ENCODE peak calls at places on chromosomes 7 and 10, in nine cellular contexts. Q is amniotic epithelial cell; H is stimulated activated CD4-positive, alpha-beta T cell treated with anti-CD3 and anti-CD28 coated beads, Interleukin-2, amount 100 ng/mL, for 48 hours; F is CD8-positive, alpha-beta memory T cell; G is T follicular helper cell; P is GM20000; E is tibial nerve; J is CD4-positive, alpha-beta memory T cell; L is choroid plexus epithelial cell. Y is an unnamed sample.

GRCh38 chr7:127876393-127876792 is 154.8 kb downstream of the LRRC4 start:
- DNase-seq in Q (peak; percentile 75), H (no peak), F (no peak), G (no peak), P (no peak), E (no peak), J (no peak), L (peak; percentile 69), Y (no peak)

GRCh38 chr7:141072548-141073172 is 1.2 kb upstream of the TMEM178B start:
- DNase-seq in Q (peak; percentile 57), H (peak; percentile 13), F (no peak), G (no peak), P (peak; percentile 26), E (peak; percentile 34), J (peak; percentile 21), L (peak; percentile 78), Y (peak; percentile 40)

GRCh38 chr7:115289966-115290365 is 368.1 kb downstream of the MDFIC start:
- DNase-seq in Q (no peak), H (no peak), F (no peak), G (no peak), P (no peak), E (no peak), J (no peak), L (peak; percentile 8), Y (no peak)

GRCh38 chr10:48237225-48237855 is 37.2 kb downstream of the FRMPD2 start:
- DNase-seq in Q (no peak), H (no peak), F (no peak), G (no peak), P (no peak), E (no peak), J (no peak), L (no peak), Y (no peak)

GRCh38 chr7:99224263-99224947 is 16.5 kb upstream of the KPNA7 start:
- DNase-seq in Q (peak; percentile 23), H (no peak), F (no peak), G (no peak), P (no peak), E (no peak), J (no peak), L (peak; percentile 17), Y (no peak)

GRCh38 chr7:64174941-64175340 is 32.1 kb upstream of the ZNF735 start:
- DNase-seq in Q (no peak), H (no peak), F (no peak), G (no peak), P (no peak), E (no peak), J (no peak), L (no peak), Y (no peak)

GRCh38 chr7:125412890-125413665 is 483.5 kb upstream of the POT1 start:
- DNase-seq in Q (no peak), H (no peak), F (no peak), G (no peak), P (no peak), E (no peak), J (no peak), L (no peak), Y (no peak)

GRCh38 chr7:149253665-149254064 is 8.3 kb upstream of the ZNF783 start:
- DNase-seq in Q (peak; percentile 37), H (no peak), F (no peak), G (no peak), P (no peak), E (no peak), J (no peak), L (no peak), Y (no peak)

GRCh38 chr10:119377905-119378736 is 164.4 kb downstream of the RGS10 start:
- DNase-seq in Q (no peak), H (no peak), F (no peak), G (no peak), P (no peak), E (no peak), J (no peak), L (no peak), Y (no peak)

GRCh38 chr7:93941956-93942355 is 20.4 kb downstream of the GNG11 start:
- DNase-seq in Q (peak; percentile 74), H (no peak), F (no peak), G (no peak), P (no peak), E (no peak), J (no peak), L (peak; percentile 45), Y (peak; percentile 69)